ENCODE peak calls at places on chromosome 1, in ten cellular contexts. T, W, P, A, G, O, K, L, Y and B are unnamed samples.
A peak's percentile ranks its signal among the peaks of the same experiment; 100 is the strongest.

GRCh38 chr1:115428262-115428661 is 90.2 kb upstream of the NGF start:
- DNase-seq in T (no peak), W (peak; percentile 30), P (no peak), A (no peak), G (no peak), O (no peak), K (no peak), L (no peak), Y (no peak), B (no peak)

GRCh38 chr1:29343908-29344307 is 107.6 kb downstream of the PTPRU start:
- DNase-seq in T (no peak), W (no peak), P (no peak), A (no peak), G (no peak), O (no peak), K (no peak), L (no peak), Y (no peak), B (no peak)

GRCh38 chr1:8671313-8671917 is 146.0 kb downstream of the RERE start:
- DNase-seq in T (peak; percentile 74), W (peak; percentile 90), P (no peak), A (no peak), G (peak; percentile 7), O (no peak), K (no peak), L (no peak), Y (peak; percentile 77), B (peak; percentile 80)

GRCh38 chr1:77498918-77499317 is 183.5 kb downstream of the ZZZ3 start:
- DNase-seq in T (no peak), W (peak; percentile 23), P (no peak), A (no peak), G (no peak), O (no peak), K (no peak), L (no peak), Y (no peak), B (no peak)

GRCh38 chr1:110087812-110088738 is 17.6 kb upstream of the ALX3 start:
- DNase-seq in T (peak; percentile 31), W (peak; percentile 68), P (peak; percentile 54), A (peak; percentile 32), G (peak; percentile 34), O (no peak), K (no peak), L (peak; percentile 34), Y (peak; percentile 68), B (peak; percentile 60)

GRCh38 chr1:46613661-46614603 is 2.7 kb downstream of the MOB3C start:
- DNase-seq in T (peak; percentile 70), W (peak; percentile 82), P (no peak), A (peak; percentile 38), G (peak; percentile 33), O (peak; percentile 70), K (peak; percentile 27), L (peak; percentile 10), Y (peak; percentile 83), B (peak; percentile 89)

GRCh38 chr1:119147626-119148180 is 7.2 kb upstream of the WARS2 start:
- DNase-seq in T (no peak), W (peak; percentile 70), P (no peak), A (no peak), G (no peak), O (no peak), K (no peak), L (no peak), Y (no peak), B (peak; percentile 11)

GRCh38 chr1:81635816-81636215 is 164.9 kb upstream of the ADGRL2 start:
- DNase-seq in T (no peak), W (peak; percentile 8), P (no peak), A (no peak), G (no peak), O (no peak), K (no peak), L (no peak), Y (no peak), B (no peak)

GRCh38 chr1:159229486-159229885 is 24.8 kb downstream of the ACKR1 start:
- DNase-seq in T (no peak), W (no peak), P (no peak), A (peak; percentile 14), G (no peak), O (no peak), K (no peak), L (no peak), Y (no peak), B (no peak)

GRCh38 chr1:212466437-212466836 is 33.7 kb downstream of the NENF start:
- DNase-seq in T (no peak), W (no peak), P (no peak), A (no peak), G (no peak), O (no peak), K (no peak), L (no peak), Y (no peak), B (no peak)